ENCODE peak calls at places on chromosomes 12 and 14, in eight cellular contexts. Z is neural progenitor cell; T is choroid plexus epithelial cell; K is non-pigmented ciliary epithelial cell; J is activated effector memory CD4-positive, alpha-beta T cell treated with Interleukin-2 at 50 U/mL for 16 hours; D is body of pancreas; W is A172; Y is stimulated activated naive CD4-positive, alpha-beta T cell. S is an unnamed sample.

GRCh38 chr14:65243766-65244442 is 141.6 kb upstream of the MAX start:
- DNase-seq in W (no peak), T (peak; percentile 48), D (peak; percentile 12), Z (no peak), K (no peak), Y (peak; percentile 23), J (no peak), S (no peak)

GRCh38 chr12:68094645-68095395 is 64.7 kb downstream of the IFNG start:
- DNase-seq in K (no peak), D (no peak), W (no peak), Y (no peak), Z (no peak), T (no peak), J (no peak), S (no peak)

GRCh38 chr12:24778486-24779304 is 170.2 kb downstream of the BCAT1 start:
- DNase-seq in D (no peak), Z (peak; percentile 68), T (peak; percentile 84), Y (no peak), K (no peak), W (peak; percentile 33), J (no peak), S (peak; percentile 46)

GRCh38 chr12:29807125-29807524 is 23.4 kb upstream of the TMTC1 start:
- DNase-seq in J (no peak), Z (no peak), W (no peak), Y (no peak), D (no peak), T (peak; percentile 84), K (no peak), S (peak; percentile 23)

GRCh38 chr14:101232340-101233015 is 328.8 kb upstream of the DIO3 start:
- DNase-seq in Z (no peak), K (no peak), T (no peak), W (no peak), D (no peak), J (no peak), Y (no peak), S (no peak)

GRCh38 chr14:21300892-21301291 is 21.0 kb downstream of the RPGRIP1 start:
- DNase-seq in D (peak; percentile 13), T (peak; percentile 5), W (no peak), Z (peak; percentile 77), J (no peak), K (no peak), Y (peak; percentile 11), S (no peak)

GRCh38 chr14:95197498-95198010 is 40.2 kb upstream of the DICER1 start:
- DNase-seq in K (no peak), J (no peak), T (no peak), D (no peak), Z (peak; percentile 20), W (no peak), Y (no peak), S (no peak)

GRCh38 chr14:99731536-99732435 is 47.7 kb downstream of the CYP46A1 start:
- DNase-seq in D (peak; percentile 69), T (no peak), Y (no peak), J (no peak), K (no peak), Z (no peak), W (no peak), S (no peak)

GRCh38 chr12:122963928-122964240 is 2.4 kb downstream of the ABCB9 start:
- DNase-seq in W (no peak), D (peak; percentile 56), Y (no peak), K (no peak), J (no peak), T (peak; percentile 27), Z (no peak), S (no peak)

GRCh38 chr12:132146772-132147422 is 2.6 kb downstream of the NOC4L start:
- DNase-seq in T (no peak), K (no peak), J (no peak), W (no peak), D (no peak), Z (no peak), Y (no peak), S (no peak)

GRCh38 chr12:92786045-92786444 is 83.3 kb downstream of the PLEKHG7 start:
- DNase-seq in W (no peak), T (peak; percentile 46), Y (no peak), K (no peak), J (no peak), D (no peak), Z (no peak), S (no peak)

GRCh38 chr12:84875241-84875640 is 37.4 kb downstream of the SLC6A15 start:
- DNase-seq in J (no peak), Y (no peak), W (no peak), T (peak; percentile 40), Z (peak; percentile 79), K (no peak), D (no peak), S (no peak)

GRCh38 chr12:66879392-66879791 is 200.5 kb upstream of the GRIP1 start:
- DNase-seq in Y (no peak), Z (no peak), T (no peak), J (no peak), K (no peak), W (no peak), D (no peak), S (no peak)

GRCh38 chr12:9940370-9940769 is 8.2 kb upstream of the CLEC2A start:
- DNase-seq in Z (peak; percentile 14), T (peak; percentile 46), W (no peak), K (no peak), Y (peak; percentile 20), J (no peak), D (no peak), S (no peak)

GRCh38 chr12:98793121-98793520 is 148.0 kb downstream of the APAF1 start:
- DNase-seq in J (no peak), W (no peak), T (no peak), K (no peak), Y (no peak), Z (no peak), D (no peak), S (no peak)

GRCh38 chr12:51392556-51393237 is 1.5 kb upstream of the GALNT6 start:
- DNase-seq in Z (peak; percentile 71), J (no peak), D (peak; percentile 31), W (no peak), K (no peak), T (peak; percentile 46), Y (peak; percentile 11), S (peak; percentile 78)

GRCh38 chr12:3999904-4000303 is 126.7 kb upstream of the PARP11 start:
- DNase-seq in W (no peak), T (no peak), K (no peak), Y (no peak), D (no peak), Z (no peak), J (no peak), S (no peak)

GRCh38 chr14:100582496-100583165 is 4.6 kb downstream of the BEGAIN start:
- DNase-seq in W (no peak), Z (no peak), J (no peak), T (no peak), K (no peak), Y (no peak), D (no peak), S (no peak)

GRCh38 chr12:54004063-54004840 is 4.3 kb downstream of the HOXC9 start:
- DNase-seq in Z (no peak), Y (no peak), K (no peak), T (no peak), D (no peak), W (no peak), J (no peak), S (no peak)

GRCh38 chr12:112900298-112901145 is 6.2 kb upstream of the OAS1 start:
- DNase-seq in T (peak; percentile 69), J (no peak), W (peak; percentile 51), Z (peak; percentile 45), K (no peak), D (peak; percentile 42), Y (peak; percentile 41), S (peak; percentile 57)

GRCh38 chr14:21704340-21704737 is 30.7 kb upstream of the OR4E1 start:
- DNase-seq in J (no peak), Y (no peak), K (no peak), D (no peak), Z (no peak), W (no peak), T (no peak), S (no peak)

GRCh38 chr12:10279937-10280336 is 27.7 kb upstream of the KLRD1 start:
- DNase-seq in Y (no peak), D (no peak), K (no peak), J (no peak), W (no peak), T (no peak), Z (no peak), S (no peak)